ENCODE peak calls at places on chromosomes 16 and 17, in four cellular contexts. Q is nephron progenitor cell, X is hepatocyte, W is heart left ventricle. E is an unnamed sample.

GRCh38 chr16:10959161-10959560 is 14.8 kb downstream of the CLEC16A start:
- DNase-seq in W (no peak), Q (no peak), X (no peak), E (no peak)

GRCh38 chr17:27846042-27846655 is 45.8 kb upstream of the NOS2 start:
- DNase-seq in Q (no peak), X (no peak), W (no peak), E (no peak)

GRCh38 chr16:8854298-8854948 is 14.4 kb downstream of the CARHSP1 start:
- DNase-seq in Q (no peak), W (no peak), X (no peak), E (no peak)

GRCh38 chr17:44826123-44826790 is 3.8 kb downstream of the GJC1 start:
- DNase-seq in X (no peak), W (no peak), Q (no peak), E (no peak)

GRCh38 chr17:45149037-45149668 is 878 bp downstream of the HEXIM1 start:
- DNase-seq in W (peak), X (peak), Q (peak), E (no peak)

GRCh38 chr16:80319181-80319580 is 221.6 kb upstream of the DYNLRB2 start:
- DNase-seq in X (no peak), W (no peak), Q (no peak), E (no peak)

GRCh38 chr17:78658281-78658785 is 81.1 kb upstream of the DNAH17 start:
- DNase-seq in X (no peak), W (no peak), Q (no peak), E (no peak)

GRCh38 chr17:58341861-58342475 is 10.0 kb downstream of the SUPT4H1 start:
- DNase-seq in X (no peak), W (no peak), Q (no peak), E (no peak)

GRCh38 chr17:70017112-70017511 is 57.9 kb upstream of the KCNJ16 start:
- DNase-seq in Q (no peak), X (no peak), W (no peak), E (no peak)

GRCh38 chr16:75204410-75204758 is 2.6 kb downstream of the CTRB2 start:
- DNase-seq in X (no peak), W (no peak), Q (no peak), E (no peak)

GRCh38 chr17:55500103-55500502 is 11.1 kb downstream of the SMIM36 start:
- DNase-seq in Q (no peak), W (no peak), X (no peak), E (no peak)

GRCh38 chr17:77096570-77097214 is 44.1 kb upstream of the SEC14L1 start:
- DNase-seq in W (peak), Q (no peak), X (peak), E (no peak)

GRCh38 chr17:7081341-7082062 is 1.5 kb upstream of the CLEC10A start:
- DNase-seq in X (no peak), Q (no peak), W (no peak), E (no peak)

GRCh38 chr17:78092794-78093324 is 35.7 kb downstream of the TMC6 start:
- DNase-seq in Q (no peak), W (no peak), X (no peak), E (no peak)

GRCh38 chr17:979211-979538 is 401 bp downstream of the NXN start:
- DNase-seq in X (no peak), Q (no peak), W (no peak), E (no peak)

GRCh38 chr17:979539-980405 is at the start of gene NXN:
- DNase-seq in X (peak), W (peak), Q (peak), E (peak)

GRCh38 chr17:978110-979093 is 1.2 kb downstream of the NXN start:
- DNase-seq in X (no peak), W (peak), Q (peak), E (no peak)

GRCh38 chr17:980406-981291 is 1.1 kb upstream of the NXN start:
- DNase-seq in W (peak), X (peak), Q (peak), E (no peak)

GRCh38 chr17:981292-981658 is 1.7 kb upstream of the NXN start:
- DNase-seq in Q (no peak), X (no peak), W (no peak), E (no peak)
- TF ChIP-seq CTCF in Q (no peak), X (no peak), W (no peak), E (no peak)

DNA sequence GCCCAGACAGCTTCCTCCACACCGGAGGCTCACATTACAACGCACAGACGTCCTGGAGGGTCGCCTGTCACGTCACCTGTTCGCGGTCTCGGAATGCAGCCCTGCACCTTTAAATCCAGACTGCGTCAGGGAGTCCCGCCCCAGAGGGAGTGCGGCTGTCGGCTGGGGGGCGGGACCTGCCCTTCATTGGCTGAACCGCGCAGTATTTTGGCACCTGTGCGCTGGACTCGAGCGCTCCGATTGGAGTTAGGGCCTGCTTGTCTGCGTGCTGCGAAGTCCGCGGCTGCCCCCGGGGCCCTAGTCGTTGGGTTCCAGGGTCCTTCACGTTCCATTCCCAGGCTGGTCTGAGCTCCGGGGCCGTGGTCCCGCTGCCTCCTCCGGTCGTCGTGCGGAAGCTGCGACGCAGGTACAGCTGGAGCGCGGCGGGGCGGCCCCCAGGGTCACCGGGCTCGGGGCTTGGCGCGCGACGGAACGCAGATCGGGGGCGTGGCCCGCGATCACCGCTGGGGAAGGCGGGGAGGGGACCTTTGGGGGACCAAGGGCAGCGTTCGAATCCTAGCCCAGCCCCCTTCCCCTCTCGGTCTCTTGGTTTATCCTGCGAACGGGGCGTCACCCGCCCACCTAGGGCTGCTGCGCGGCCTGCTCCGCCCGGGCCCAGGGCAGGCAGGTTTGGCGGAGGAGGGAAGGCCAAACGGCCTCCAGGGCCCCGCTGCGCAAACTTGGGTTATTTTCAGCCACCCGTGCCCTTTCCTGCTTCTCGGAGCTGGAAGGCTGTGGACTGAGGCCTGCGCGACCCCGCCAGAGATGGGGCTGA is at the start of gene MIEF2:
- DNase-seq in Q (peak), X (peak), W (peak), E (peak)
- TF ChIP-seq CTCF in Q (no peak), X (no peak), W (no peak), E (no peak)

GRCh38 chr17:40317345-40317873 is 8.4 kb downstream of the RARA start:
- DNase-seq in W (peak), X (peak), Q (peak), E (no peak)
- TF ChIP-seq CTCF in W (peak), X (peak), Q (peak), E (peak)

DNA sequence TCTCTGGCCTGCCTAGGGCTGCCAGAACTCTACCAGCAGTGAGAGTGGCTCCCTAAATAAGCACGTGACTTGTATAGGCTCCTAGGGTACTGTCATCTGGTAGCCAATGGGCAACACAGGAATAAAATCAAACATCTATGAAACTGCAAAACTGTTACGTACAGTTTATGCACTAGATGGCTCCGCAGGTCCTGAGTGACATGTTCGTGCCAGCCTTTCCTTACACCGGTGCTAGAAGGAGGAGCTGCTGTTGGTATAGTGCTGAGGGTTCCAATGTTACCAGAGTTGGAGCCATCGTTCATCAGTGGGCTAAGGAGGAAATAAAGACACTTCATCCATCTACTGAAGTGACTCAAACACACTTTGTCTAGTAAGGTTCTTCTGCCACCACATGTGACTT is 63.2 kb upstream of the TRAP1 start:
- DNase-seq in W (no peak), Q (no peak), X (no peak), E (no peak)
- TF ChIP-seq CTCF in W (no peak), Q (no peak), X (no peak), E (peak)

DNA sequence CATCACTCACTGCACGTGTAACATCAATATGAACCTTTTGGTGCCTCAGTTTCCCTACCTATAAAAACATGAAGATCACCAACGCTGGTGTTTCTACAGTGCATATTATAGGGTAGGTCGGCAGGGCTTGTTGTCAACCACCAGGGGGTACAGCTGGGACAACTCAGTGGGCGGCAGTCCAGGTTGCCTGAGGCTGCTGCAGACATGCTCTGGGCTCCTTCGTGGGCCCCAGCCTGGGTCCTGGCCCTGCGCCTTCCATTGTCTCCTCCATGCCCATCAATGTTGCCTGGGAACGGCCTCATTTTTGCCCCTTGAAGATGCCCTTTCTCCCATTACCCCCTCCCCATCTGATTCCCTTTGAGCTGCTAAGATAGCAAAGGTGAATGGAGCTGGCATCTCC is 89.8 kb downstream of the GSG1L start:
- DNase-seq in W (no peak), Q (peak), X (no peak), E (no peak)
- TF ChIP-seq CTCF in W (no peak), Q (peak), X (no peak), E (peak)

E was measured in D721Med.